ENCODE peak calls at places on chromosomes 11 and 22, in ten cellular contexts. L is HFFc6, K is fibroblast of pulmonary artery, Q is fibroblast of mammary gland, J is GM06990, Z is type B pancreatic cell, R is omental fat pad, E is MM.1S, T is neural crest cell, X is SK-N-SH. O is an unnamed sample.

GRCh38 chr11:66316849-66317251 is at the start of gene CD248:
- DNase-seq in L (peak), K (peak), Q (peak), J (no peak), Z (no peak), R (no peak), E (no peak), T (no peak), X (peak), O (no peak)

GRCh38 chr22:17836977-17837742 is 62.9 kb upstream of the BID start:
- DNase-seq in L (no peak), K (no peak), Q (no peak), J (no peak), Z (no peak), R (no peak), E (no peak), T (no peak), X (no peak), O (no peak)

GRCh38 chr22:47372596-47373385 is 610.3 kb downstream of the TBC1D22A start:
- DNase-seq in L (no peak), K (no peak), Q (no peak), J (no peak), Z (peak), R (no peak), E (no peak), T (no peak), X (no peak), O (no peak)

GRCh38 chr11:126607374-126607773 is 251.9 kb downstream of the ST3GAL4 start:
- DNase-seq in L (peak), K (peak), Q (peak), J (no peak), Z (no peak), R (no peak), E (peak), T (peak), X (peak), O (peak)

GRCh38 chr11:6925636-6926207 is 504 bp upstream of the ZNF215 start:
- DNase-seq in L (peak), K (peak), Q (peak), J (no peak), Z (no peak), R (no peak), E (no peak), T (peak), X (no peak), O (no peak)

GRCh38 chr11:108958446-108959123 is 293.7 kb downstream of the DDX10 start:
- DNase-seq in L (peak), K (peak), Q (peak), J (no peak), Z (no peak), R (no peak), E (peak), T (no peak), X (peak), O (peak)

GRCh38 chr11:133181066-133181465 is 351.2 kb downstream of the OPCML start:
- DNase-seq in L (no peak), K (no peak), Q (no peak), J (no peak), Z (no peak), R (no peak), E (no peak), T (no peak), X (no peak), O (no peak)

GRCh38 chr22:18032455-18033101 is 8.2 kb upstream of the MICAL3 start:
- DNase-seq in L (peak), K (peak), Q (peak), J (no peak), Z (no peak), R (no peak), E (no peak), T (no peak), X (no peak), O (no peak)

GRCh38 chr11:24531528-24531927 is 34.7 kb downstream of the LUZP2 start:
- DNase-seq in L (no peak), K (peak), Q (no peak), J (no peak), Z (no peak), R (no peak), E (no peak), T (no peak), X (no peak), O (no peak)

GRCh38 chr11:73795925-73796632 is 8.4 kb downstream of the MRPL48 start:
- DNase-seq in L (no peak), K (no peak), Q (peak), J (no peak), Z (no peak), R (no peak), E (no peak), T (no peak), X (peak), O (no peak)

GRCh38 chr11:121458551-121458950 is 5.8 kb upstream of the SORL1-AS1 start:
- DNase-seq in L (no peak), K (no peak), Q (no peak), J (no peak), Z (no peak), R (no peak), E (no peak), T (no peak), X (no peak), O (no peak)

GRCh38 chr22:44731357-44731970 is 20.9 kb upstream of the ARHGAP8 start:
- DNase-seq in L (no peak), K (no peak), Q (no peak), J (no peak), Z (no peak), R (no peak), E (no peak), T (no peak), X (peak), O (no peak)

GRCh38 chr11:113562576-113562975 is 87.4 kb upstream of the DRD2 start:
- DNase-seq in L (no peak), K (no peak), Q (no peak), J (no peak), Z (no peak), R (no peak), E (no peak), T (no peak), X (no peak), O (no peak)

GRCh38 chr11:67998150-67999045 is 5.5 kb downstream of the UNC93B1 start:
- DNase-seq in L (no peak), K (no peak), Q (no peak), J (no peak), Z (no peak), R (no peak), E (no peak), T (no peak), X (peak), O (no peak)

GRCh38 chr11:114257621-114258558 is 38.3 kb upstream of the NNMT start:
- DNase-seq in L (no peak), K (peak), Q (peak), J (no peak), Z (peak), R (no peak), E (no peak), T (peak), X (peak), O (peak)

DNA sequence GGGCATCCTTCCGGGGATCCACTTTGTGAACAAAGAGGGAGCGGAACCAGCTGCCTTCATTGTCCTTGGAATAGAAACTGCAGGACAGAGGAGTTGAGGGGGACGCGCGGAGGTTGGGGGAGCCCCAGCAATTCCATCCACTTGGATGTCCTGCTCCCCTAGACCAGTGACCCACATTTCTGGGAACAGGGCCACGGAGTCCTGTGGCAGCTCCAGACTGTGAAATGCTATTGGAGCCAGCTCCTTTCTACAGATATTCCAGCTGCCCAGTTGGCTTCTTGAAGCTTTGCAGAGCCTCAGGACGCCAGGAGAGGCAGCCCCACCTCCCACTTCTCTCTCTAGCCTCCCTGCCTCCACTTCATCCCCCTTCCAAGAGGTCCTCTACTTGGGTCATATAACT is 10.5 kb downstream of the NIPSNAP1 start:
- DNase-seq in L (no peak), K (no peak), Q (no peak), J (no peak), Z (no peak), R (no peak), E (no peak), T (no peak), X (no peak), O (no peak)
- TF ChIP-seq CTCF in L (no peak), K (no peak), Q (no peak), J (no peak), Z (no peak), R (no peak), E (no peak), T (no peak), X (no peak), O (no peak)

GRCh38 chr11:86952933-86953637 is 2.1 kb downstream of the FZD4 start:
- DNase-seq in L (no peak), K (peak), Q (peak), J (no peak), Z (no peak), R (no peak), E (no peak), T (no peak), X (no peak), O (no peak)

GRCh38 chr11:86958259-86958658 is 3.1 kb upstream of the FZD4 start:
- DNase-seq in L (no peak), K (no peak), Q (no peak), J (no peak), Z (no peak), R (no peak), E (no peak), T (no peak), X (no peak), O (no peak)

GRCh38 chr11:86954288-86955110 is 696 bp downstream of the FZD4 start:
- DNase-seq in L (no peak), K (no peak), Q (no peak), J (peak), Z (no peak), R (no peak), E (no peak), T (peak), X (peak), O (no peak)

GRCh38 chr11:86955111-86955673 is at the start of gene FZD4:
- DNase-seq in L (peak), K (peak), Q (peak), J (peak), Z (peak), R (peak), E (peak), T (peak), X (peak), O (peak)

GRCh38 chr11:86955674-86956522 is 703 bp upstream of the FZD4 start:
- DNase-seq in L (peak), K (peak), Q (peak), J (peak), Z (peak), R (no peak), E (peak), T (peak), X (peak), O (peak)
- TF ChIP-seq CTCF in L (peak), K (no peak), Q (no peak), J (peak), Z (peak), R (no peak), E (peak), T (no peak), X (peak), O (peak)

GRCh38 chr11:57475191-57475590 is 14.9 kb downstream of the RTN4RL2 start:
- DNase-seq in L (no peak), K (peak), Q (peak), J (no peak), Z (no peak), R (no peak), E (no peak), T (no peak), X (no peak), O (no peak)

GRCh38 chr11:57474017-57474750 is 13.9 kb downstream of the RTN4RL2 start:
- DNase-seq in L (no peak), K (no peak), Q (peak), J (peak), Z (no peak), R (no peak), E (no peak), T (no peak), X (peak), O (no peak)

GRCh38 chr11:57473208-57473930 is 13.0 kb downstream of the RTN4RL2 start:
- DNase-seq in L (no peak), K (no peak), Q (no peak), J (no peak), Z (no peak), R (no peak), E (no peak), T (no peak), X (peak), O (no peak)

GRCh38 chr11:57475671-57476222 is 15.4 kb downstream of the RTN4RL2 start:
- DNase-seq in L (no peak), K (no peak), Q (no peak), J (no peak), Z (no peak), R (no peak), E (peak), T (no peak), X (no peak), O (no peak)

GRCh38 chr11:57474751-57475115 is 14.4 kb downstream of the RTN4RL2 start:
- DNase-seq in L (no peak), K (no peak), Q (no peak), J (no peak), Z (no peak), R (no peak), E (no peak), T (no peak), X (peak), O (no peak)
- TF ChIP-seq CTCF in L (no peak), K (no peak), Q (no peak), J (no peak), Z (no peak), R (no peak), E (no peak), T (no peak), X (no peak), O (no peak)

GRCh38 chr11:698493-699115 is 3.0 kb downstream of the TMEM80 start:
- DNase-seq in L (no peak), K (no peak), Q (no peak), J (no peak), Z (no peak), R (no peak), E (no peak), T (no peak), X (no peak), O (no peak)
- TF ChIP-seq CTCF in L (no peak), K (no peak), Q (no peak), J (no peak), Z (no peak), R (no peak), E (no peak), T (no peak), X (no peak), O (no peak)

GRCh38 chr22:27148886-27149470 is 491.6 kb downstream of the MIAT start:
- DNase-seq in L (no peak), K (no peak), Q (no peak), J (no peak), Z (no peak), R (no peak), E (no peak), T (no peak), X (no peak), O (no peak)

GRCh38 chr22:27139935-27140493 is 482.6 kb downstream of the MIAT start:
- DNase-seq in L (peak), K (peak), Q (peak), J (no peak), Z (no peak), R (no peak), E (no peak), T (no peak), X (peak), O (no peak)

GRCh38 chr22:27146871-27147591 is 489.6 kb downstream of the MIAT start:
- DNase-seq in L (no peak), K (no peak), Q (no peak), J (no peak), Z (no peak), R (no peak), E (no peak), T (no peak), X (no peak), O (no peak)

GRCh38 chr22:27148025-27148424 is 490.6 kb downstream of the MIAT start:
- DNase-seq in L (no peak), K (no peak), Q (no peak), J (no peak), Z (no peak), R (no peak), E (no peak), T (no peak), X (no peak), O (no peak)

DNA sequence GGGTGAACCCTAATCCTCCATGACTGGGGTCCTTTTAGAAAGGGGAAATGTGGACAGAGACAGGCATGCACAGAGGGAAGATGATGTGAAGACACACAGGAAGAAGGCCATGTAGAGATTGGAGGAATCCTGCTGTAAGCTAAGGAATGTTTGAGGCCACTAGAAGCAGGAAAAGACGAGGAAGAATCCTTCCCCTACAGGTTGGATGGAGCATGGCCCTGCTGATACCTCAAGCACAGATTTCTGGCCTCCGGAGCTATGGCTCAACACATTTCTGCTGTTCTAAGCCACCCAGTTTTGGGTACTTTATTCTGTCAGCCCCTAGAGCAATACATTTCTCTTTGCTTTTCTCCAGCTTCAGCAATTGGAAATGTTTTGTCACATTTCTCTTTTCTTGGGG is 487.0 kb downstream of the MIAT start:
- DNase-seq in L (no peak), K (no peak), Q (no peak), J (no peak), Z (no peak), R (no peak), E (no peak), T (no peak), X (no peak), O (no peak)
- TF ChIP-seq CTCF in L (peak), K (peak), Q (no peak), J (no peak), Z (peak), R (no peak), E (no peak), T (no peak), X (no peak), O (no peak)

GRCh38 chr11:62725686-62726085 is 1.6 kb downstream of the HNRNPUL2 start:
- DNase-seq in L (no peak), K (no peak), Q (no peak), J (no peak), Z (no peak), R (no peak), E (no peak), T (no peak), X (no peak), O (no peak)

GRCh38 chr11:62727833-62728721 is at the start of gene TTC9C:
- DNase-seq in L (peak), K (peak), Q (peak), J (peak), Z (peak), R (peak), E (peak), T (peak), X (peak), O (peak)

GRCh38 chr11:62726156-62727006 is 876 bp downstream of the HNRNPUL2 start:
- DNase-seq in L (no peak), K (no peak), Q (no peak), J (no peak), Z (no peak), R (no peak), E (no peak), T (no peak), X (no peak), O (no peak)

GRCh38 chr11:62724171-62724570 is 3.1 kb downstream of the HNRNPUL2 start:
- DNase-seq in L (no peak), K (no peak), Q (no peak), J (no peak), Z (no peak), R (no peak), E (no peak), T (no peak), X (no peak), O (no peak)

DNA sequence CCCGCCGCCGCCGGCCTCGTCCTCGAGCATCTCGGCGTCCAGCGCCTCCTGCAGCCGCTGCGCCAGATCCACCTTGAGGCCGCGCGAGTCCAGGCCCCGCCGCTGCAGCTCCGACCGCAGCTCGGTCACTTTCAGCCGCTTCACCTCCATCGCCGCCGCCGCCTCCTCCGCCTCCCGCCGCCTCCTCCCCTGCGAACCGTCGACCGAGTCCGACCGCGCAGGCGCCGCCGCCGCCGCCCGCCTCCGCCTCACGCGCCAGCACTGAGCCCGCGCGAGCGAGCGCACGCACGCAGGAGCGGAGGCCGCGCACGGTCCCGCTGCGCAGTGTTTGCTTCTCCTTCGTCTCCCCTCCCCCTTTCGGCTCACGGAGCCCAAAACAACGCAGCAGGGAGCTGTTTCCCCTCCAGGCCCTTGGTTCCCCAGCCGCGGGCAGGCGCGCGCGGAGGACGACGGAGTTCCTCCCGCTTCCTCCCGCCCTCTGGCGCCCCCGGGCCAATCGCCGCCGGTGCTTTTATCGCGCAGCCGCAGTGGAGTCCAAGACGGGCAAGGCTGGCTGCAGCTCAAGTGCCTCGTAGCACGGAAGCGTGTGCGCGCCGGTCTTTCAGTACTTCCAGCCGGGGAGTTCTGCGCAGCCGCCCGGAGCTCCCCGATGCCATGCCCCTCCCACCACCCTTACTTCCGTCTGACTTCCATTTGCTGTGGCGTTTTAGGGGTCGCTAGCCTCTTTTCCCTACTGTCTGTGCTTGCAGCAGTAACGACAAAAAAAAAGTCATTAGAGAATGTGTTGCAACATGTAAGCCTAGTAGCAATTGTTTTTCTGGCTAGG is at the start of gene HNRNPUL2:
- DNase-seq in L (peak), K (peak), Q (peak), J (peak), Z (peak), R (peak), E (peak), T (peak), X (peak), O (peak)
- TF ChIP-seq CTCF in L (peak), K (no peak), Q (no peak), J (no peak), Z (peak), R (no peak), E (peak), T (no peak), X (no peak), O (no peak)

GRCh38 chr11:111423250-111423615 is 44.2 kb upstream of the POU2AF1 start:
- DNase-seq in L (no peak), K (no peak), Q (no peak), J (no peak), Z (no peak), R (no peak), E (no peak), T (no peak), X (no peak), O (no peak)
- TF ChIP-seq CTCF in L (peak), K (no peak), Q (no peak), J (no peak), Z (no peak), R (no peak), E (no peak), T (no peak), X (no peak), O (no peak)

DNA sequence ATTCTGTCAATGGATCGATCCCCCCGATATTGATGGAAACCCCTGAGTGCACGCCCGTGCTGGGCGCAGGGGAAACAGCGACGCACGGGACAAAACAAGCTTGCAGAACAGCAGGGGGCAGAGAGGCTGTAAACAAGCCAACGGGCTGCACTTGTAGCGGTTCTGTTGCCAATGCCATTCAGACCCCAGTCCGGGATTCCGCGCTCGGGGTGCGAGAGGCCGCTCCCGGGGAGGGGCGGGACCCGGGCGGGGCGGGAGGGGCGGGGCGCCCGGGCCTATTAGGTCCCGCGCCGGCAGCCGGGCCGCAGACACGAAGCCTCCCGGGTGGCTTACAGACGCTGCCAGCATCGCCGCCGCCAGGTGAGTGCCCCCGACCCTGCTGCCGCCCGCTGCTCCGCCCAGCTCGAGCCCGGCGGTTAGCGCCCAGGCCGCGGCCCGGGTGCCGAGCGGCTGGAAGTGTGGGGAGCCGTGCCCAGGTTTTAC is at the start of gene BIK:
- DNase-seq in L (no peak), K (peak), Q (peak), J (peak), Z (no peak), R (no peak), E (peak), T (peak), X (peak), O (peak)
- TF ChIP-seq CTCF in L (peak), K (peak), Q (peak), J (peak), Z (peak), R (no peak), E (peak), T (peak), X (no peak), O (peak)

O was measured in GM13977.